ENCODE peak calls at places on chromosomes 13 and 19, in four cellular contexts. L is T-helper 1 cell, H is NCI-H1105, N is AG10803. A is an unnamed sample.
A peak's percentile ranks its signal among the peaks of the same experiment; 100 is the strongest.

GRCh38 chr13:109880371-109881346 is 94.3 kb upstream of the IRS2 start:
- DNase-seq in H (no peak), L (no peak), N (no peak), A (no peak)

GRCh38 chr19:10544242-10544752 is 593 bp downstream of the ATG4D start:
- DNase-seq in H (no peak), N (no peak), L (no peak), A (peak; percentile 8)

GRCh38 chr13:41500501-41500900 is 43.2 kb downstream of the RGCC start:
- DNase-seq in H (no peak), N (peak; percentile 15), L (peak; percentile 75), A (no peak)

GRCh38 chr19:12933287-12934072 is at the start of gene FARSA:
- DNase-seq in H (peak; percentile 90), L (peak; percentile 90), N (peak; percentile 87), A (peak; percentile 96)

GRCh38 chr13:74423434-74423833 is 289.2 kb upstream of the KLF12 start:
- DNase-seq in L (no peak), N (no peak), H (no peak), A (no peak)

GRCh38 chr13:109243311-109243951 is 543.0 kb downstream of the IRS2 start:
- DNase-seq in L (no peak), H (no peak), N (peak; percentile 98), A (no peak)

GRCh38 chr19:13995017-13995728 is 10.9 kb downstream of the RFX1 start:
- DNase-seq in N (peak; percentile 79), L (no peak), H (no peak), A (no peak)

GRCh38 chr19:33298146-33298911 is 4.0 kb downstream of the CEBPA start:
- DNase-seq in H (no peak), L (no peak), N (no peak), A (no peak)

GRCh38 chr13:112710855-112711527 is 21.2 kb downstream of the ATP11A start:
- DNase-seq in L (no peak), H (no peak), N (no peak), A (no peak)

GRCh38 chr13:23794267-23795161 is 94.7 kb downstream of the MIPEP start:
- DNase-seq in H (no peak), N (peak; percentile 61), L (peak; percentile 51), A (no peak)

GRCh38 chr19:5065717-5066116 is 96.8 kb downstream of the KDM4B start:
- DNase-seq in N (no peak), L (no peak), H (no peak), A (no peak)

GRCh38 chr19:17946965-17947784 is 14.4 kb downstream of the CCDC124 start:
- DNase-seq in L (no peak), N (no peak), H (no peak), A (no peak)

GRCh38 chr19:39265321-39265916 is 2.8 kb upstream of the IFNL2 start:
- DNase-seq in N (no peak), H (no peak), L (no peak), A (no peak)

GRCh38 chr19:1315470-1316166 is 29.9 kb downstream of the EFNA2 start:
- DNase-seq in L (no peak), N (peak; percentile 43), H (peak; percentile 35), A (peak; percentile 8)

GRCh38 chr13:23432589-23432988 is 913 bp downstream of the SACS start:
- DNase-seq in L (no peak), N (no peak), H (no peak), A (no peak)

GRCh38 chr19:41339936-41340335 is 13.8 kb downstream of the TGFB1 start:
- DNase-seq in H (no peak), L (no peak), N (peak; percentile 80), A (no peak)

GRCh38 chr19:6686628-6686975 is 16.6 kb upstream of the TNFSF14 start:
- DNase-seq in L (no peak), N (no peak), H (no peak), A (no peak)

GRCh38 chr19:46697142-46697960 is 19.6 kb downstream of the PRKD2 start:
- DNase-seq in N (peak; percentile 70), L (no peak), H (no peak), A (no peak)

GRCh38 chr19:49641688-49642487 is at the start of gene SCAF1:
- DNase-seq in H (peak; percentile 99), N (peak; percentile 100), L (peak; percentile 100), A (peak; percentile 98)

A was measured in DMS79 treated with DMSO at 0.1 percent for 48 hours.